ENCODE peak calls at places on chromosomes 7 and 10, in ten cellular contexts. Y, W, E, L, F, S, T, V, N and A are unnamed samples.
A peak's percentile ranks its signal among the peaks of the same experiment; 100 is the strongest.

GRCh38 chr7:85457911-85458310 is 271.1 kb upstream of the SEMA3D start:
- DNase-seq in Y (no peak), W (no peak), E (peak; percentile 10), L (no peak), F (peak; percentile 47), S (no peak), T (no peak), V (no peak), N (no peak), A (no peak)

GRCh38 chr10:995559-995926 is 7.3 kb downstream of the GTPBP4 start:
- DNase-seq in Y (no peak), W (no peak), E (no peak), L (no peak), F (no peak), S (no peak), T (no peak), V (no peak), N (no peak), A (no peak)

GRCh38 chr10:38007551-38007950 is 2.9 kb upstream of the ZNF33A start:
- DNase-seq in Y (no peak), W (no peak), E (no peak), L (no peak), F (no peak), S (no peak), T (no peak), V (no peak), N (no peak), A (no peak)

GRCh38 chr7:155317114-155317434 is 19.4 kb downstream of the INSIG1 start:
- DNase-seq in Y (no peak), W (no peak), E (no peak), L (no peak), F (no peak), S (no peak), T (no peak), V (no peak), N (no peak), A (no peak)

GRCh38 chr10:69479241-69479730 is 28.0 kb downstream of the TSPAN15 start:
- DNase-seq in Y (no peak), W (no peak), E (no peak), L (no peak), F (no peak), S (no peak), T (no peak), V (no peak), N (no peak), A (no peak)

GRCh38 chr7:125279956-125280355 is 350.3 kb upstream of the POT1 start:
- DNase-seq in Y (no peak), W (no peak), E (no peak), L (no peak), F (no peak), S (no peak), T (no peak), V (no peak), N (no peak), A (no peak)

GRCh38 chr7:20320322-20320721 is 10.4 kb upstream of the ITGB8 start:
- DNase-seq in Y (no peak), W (no peak), E (no peak), L (peak; percentile 35), F (no peak), S (no peak), T (no peak), V (no peak), N (no peak), A (no peak)

GRCh38 chr7:84104841-84105240 is 89.7 kb downstream of the SEMA3A start:
- DNase-seq in Y (no peak), W (no peak), E (no peak), L (no peak), F (no peak), S (no peak), T (no peak), V (no peak), N (no peak), A (no peak)

GRCh38 chr7:1994931-1995330 is 237.8 kb downstream of the MAD1L1 start:
- DNase-seq in Y (no peak), W (no peak), E (no peak), L (no peak), F (no peak), S (no peak), T (no peak), V (no peak), N (no peak), A (no peak)

GRCh38 chr7:108824840-108825540 is 255.3 kb downstream of the DNAJB9 start:
- DNase-seq in Y (no peak), W (peak; percentile 16), E (peak; percentile 86), L (peak; percentile 90), F (no peak), S (peak; percentile 62), T (no peak), V (peak; percentile 26), N (no peak), A (no peak)

GRCh38 chr10:31816318-31816717 is 112.3 kb downstream of the ARHGAP12 start:
- DNase-seq in Y (no peak), W (peak; percentile 72), E (peak; percentile 83), L (peak; percentile 88), F (no peak), S (peak; percentile 72), T (no peak), V (no peak), N (no peak), A (no peak)

GRCh38 chr7:44735403-44736165 is 13.1 kb upstream of the ZMIZ2 start:
- DNase-seq in Y (no peak), W (peak; percentile 99), E (peak; percentile 98), L (peak; percentile 98), F (no peak), S (peak; percentile 96), T (no peak), V (peak; percentile 93), N (peak; percentile 78), A (no peak)

GRCh38 chr7:137888254-137888653 is 41.5 kb upstream of the DGKI start:
- DNase-seq in Y (no peak), W (no peak), E (no peak), L (no peak), F (no peak), S (no peak), T (no peak), V (no peak), N (peak; percentile 19), A (no peak)

GRCh38 chr10:30425336-30426075 is 8.5 kb upstream of the MAP3K8 start:
- DNase-seq in Y (no peak), W (no peak), E (no peak), L (no peak), F (no peak), S (no peak), T (no peak), V (no peak), N (no peak), A (no peak)

GRCh38 chr7:33982425-33982786 is 77.1 kb downstream of the BMPER start:
- DNase-seq in Y (no peak), W (peak; percentile 76), E (peak; percentile 63), L (peak; percentile 70), F (peak; percentile 47), S (peak; percentile 82), T (no peak), V (peak; percentile 33), N (no peak), A (no peak)

GRCh38 chr7:266851-267840 is 22.8 kb upstream of the FOXL3 start:
- DNase-seq in Y (no peak), W (no peak), E (no peak), L (no peak), F (peak; percentile 18), S (no peak), T (peak; percentile 19), V (no peak), N (no peak), A (no peak)

GRCh38 chr10:86334515-86335085 is 32.0 kb downstream of the GRID1 start:
- DNase-seq in Y (no peak), W (no peak), E (no peak), L (no peak), F (peak; percentile 50), S (no peak), T (peak; percentile 36), V (peak; percentile 29), N (no peak), A (no peak)

DNA sequence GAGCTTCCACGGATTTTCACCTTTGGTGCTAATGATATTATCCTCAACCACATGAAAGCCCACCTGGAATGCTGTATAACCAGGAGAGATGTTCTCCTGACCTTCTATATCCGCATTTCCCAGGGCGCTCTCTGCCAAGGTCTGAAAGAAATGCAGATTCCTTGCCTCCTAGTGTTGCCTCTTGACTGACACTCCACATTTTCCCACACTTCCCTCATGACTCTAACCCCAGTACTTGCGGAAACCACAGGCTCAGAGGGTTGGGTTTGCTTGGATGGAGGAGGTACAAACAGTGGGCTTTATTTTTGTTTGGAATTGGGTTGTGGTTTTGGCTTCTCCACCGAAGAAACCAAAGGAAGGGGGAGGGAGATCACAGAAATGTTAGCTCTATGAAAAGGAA is 222.9 kb upstream of the CELF2 start:
- DNase-seq in Y (no peak), W (peak; percentile 83), E (peak; percentile 98), L (peak; percentile 98), F (no peak), S (no peak), T (no peak), V (no peak), N (no peak), A (peak; percentile 11)
- H3K4me1 ChIP-seq in Y (peaks cover 9% of the 10 kb centered on the region), W (peaks cover 25% of the 10 kb centered on the region), E (peaks cover 59% of the 10 kb centered on the region), L (peaks cover 21% of the 10 kb centered on the region), F (peaks cover 33% of the 10 kb centered on the region), S (peaks cover 46% of the 10 kb centered on the region), T (peaks cover 14% of the 10 kb centered on the region), V (no peaks in the 10 kb centered on the region), N (no peaks in the 10 kb centered on the region), A (peaks cover 2% of the 10 kb centered on the region)

GRCh38 chr7:30162622-30163124 is 27.9 kb downstream of the MTURN start:
- DNase-seq in Y (no peak), W (peak; percentile 59), E (peak; percentile 70), L (peak; percentile 77), F (peak; percentile 61), S (peak; percentile 81), T (no peak), V (no peak), N (no peak), A (no peak)
- H3K9ac ChIP-seq in Y (no peak overlapping the region), W (no peak overlapping the region), E (peak overlapping the region; percentile 70), L (no peak overlapping the region), F (no peak overlapping the region), S (peak overlapping the region; percentile 35), T (no peak overlapping the region), V (no peak overlapping the region), N (no peak overlapping the region), A (no peak overlapping the region)

GRCh38 chr10:102117391-102118159 is 2.6 kb downstream of the LDB1 start:
- DNase-seq in Y (peak; percentile 59), W (peak; percentile 73), E (peak; percentile 48), L (peak; percentile 73), F (peak; percentile 69), S (peak; percentile 76), T (no peak), V (no peak), N (no peak), A (peak; percentile 75)
- H3K4me1 ChIP-seq in Y (peaks cover 63% of the 10 kb centered on the region), W (peaks cover 39% of the 10 kb centered on the region), E (peaks cover 67% of the 10 kb centered on the region), L (peaks cover 40% of the 10 kb centered on the region), F (peaks cover 66% of the 10 kb centered on the region), S (peaks cover 61% of the 10 kb centered on the region), T (peaks cover 40% of the 10 kb centered on the region), V (peaks cover 63% of the 10 kb centered on the region), N (peaks cover 53% of the 10 kb centered on the region), A (peaks cover 81% of the 10 kb centered on the region)

DNA sequence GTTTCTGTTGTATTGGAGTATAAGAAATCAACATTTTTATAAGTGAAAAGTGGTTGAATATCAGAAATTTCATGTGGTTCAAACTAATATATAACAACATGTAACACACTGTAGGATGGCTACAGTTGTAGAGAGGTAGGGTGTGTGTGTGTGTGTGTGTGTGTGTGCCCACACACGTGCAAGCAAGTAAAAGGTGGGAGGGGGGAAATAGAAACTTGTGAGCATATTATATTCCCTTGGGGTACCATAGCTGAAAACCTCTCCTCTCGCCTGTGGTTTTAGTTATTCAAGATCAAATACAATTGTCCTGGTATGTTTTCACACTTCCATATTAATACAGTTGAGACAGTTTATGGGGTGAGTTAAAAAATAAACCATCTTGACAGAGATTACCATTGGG is 26.2 kb downstream of the SMNDC1 start:
- DNase-seq in Y (no peak), W (no peak), E (no peak), L (no peak), F (no peak), S (no peak), T (no peak), V (no peak), N (no peak), A (no peak)
- H3K9ac ChIP-seq in Y (no peak overlapping the region), W (no peak overlapping the region), E (no peak overlapping the region), L (no peak overlapping the region), F (no peak overlapping the region), S (no peak overlapping the region), T (no peak overlapping the region), V (no peak overlapping the region), N (no peak overlapping the region), A (no peak overlapping the region)